ENCODE peak calls at places on chromosomes 7 and 10, in ten cellular contexts. One of them, this sample, is unnamed.

GRCh38 chr10:69426376-69426727 is 9.6 kb upstream of the TACR2 start:
- DNase-seq in CD8-positive, alpha-beta memory T cell: no peak
- DNase-seq in left lung: no peak
- DNase-seq in IMR-90: no peak
- DNase-seq in brain microvascular endothelial cell: no peak
- DNase-seq in tibial artery: no peak
- DNase-seq in transverse colon: no peak
- DNase-seq in A549: peak
- DNase-seq in CD8-positive, alpha-beta T cell: no peak
- DNase-seq in substantia nigra: no peak
- DNase-seq in this sample: no peak

GRCh38 chr10:119333146-119333792 is 125.9 kb downstream of the GRK5 start:
- DNase-seq in CD8-positive, alpha-beta memory T cell: peak
- DNase-seq in left lung: no peak
- DNase-seq in IMR-90: peak
- DNase-seq in brain microvascular endothelial cell: peak
- DNase-seq in tibial artery: no peak
- DNase-seq in transverse colon: no peak
- DNase-seq in A549: no peak
- DNase-seq in CD8-positive, alpha-beta T cell: peak
- DNase-seq in substantia nigra: no peak
- DNase-seq in this sample: no peak

GRCh38 chr10:21473135-21473534 is 52.3 kb downstream of the SKIDA1 start:
- DNase-seq in CD8-positive, alpha-beta memory T cell: no peak
- DNase-seq in left lung: no peak
- DNase-seq in IMR-90: no peak
- DNase-seq in brain microvascular endothelial cell: no peak
- DNase-seq in tibial artery: no peak
- DNase-seq in transverse colon: no peak
- DNase-seq in A549: no peak
- DNase-seq in CD8-positive, alpha-beta T cell: no peak
- DNase-seq in substantia nigra: no peak
- DNase-seq in this sample: no peak

GRCh38 chr7:35694161-35694783 is 663 bp downstream of the HERPUD2 start:
- DNase-seq in CD8-positive, alpha-beta memory T cell: no peak
- DNase-seq in left lung: no peak
- DNase-seq in IMR-90: peak
- DNase-seq in brain microvascular endothelial cell: peak
- DNase-seq in tibial artery: no peak
- DNase-seq in transverse colon: no peak
- DNase-seq in A549: no peak
- DNase-seq in CD8-positive, alpha-beta T cell: no peak
- DNase-seq in substantia nigra: no peak
- DNase-seq in this sample: no peak

GRCh38 chr10:123083811-123084210 is 52.0 kb upstream of the HMX3 start:
- DNase-seq in CD8-positive, alpha-beta memory T cell: no peak
- DNase-seq in left lung: no peak
- DNase-seq in IMR-90: no peak
- DNase-seq in brain microvascular endothelial cell: no peak
- DNase-seq in tibial artery: no peak
- DNase-seq in transverse colon: no peak
- DNase-seq in A549: no peak
- DNase-seq in CD8-positive, alpha-beta T cell: no peak
- DNase-seq in substantia nigra: no peak
- DNase-seq in this sample: no peak

GRCh38 chr10:89217057-89217990 is 10.2 kb upstream of the CH25H start:
- DNase-seq in CD8-positive, alpha-beta memory T cell: peak
- DNase-seq in left lung: no peak
- DNase-seq in IMR-90: peak
- DNase-seq in brain microvascular endothelial cell: peak
- DNase-seq in tibial artery: no peak
- DNase-seq in transverse colon: peak
- DNase-seq in A549: peak
- DNase-seq in CD8-positive, alpha-beta T cell: peak
- DNase-seq in substantia nigra: no peak
- DNase-seq in this sample: no peak

GRCh38 chr7:127189074-127189473 is 63.7 kb downstream of the GRM8 start:
- DNase-seq in CD8-positive, alpha-beta memory T cell: no peak
- DNase-seq in left lung: no peak
- DNase-seq in IMR-90: no peak
- DNase-seq in brain microvascular endothelial cell: no peak
- DNase-seq in tibial artery: no peak
- DNase-seq in transverse colon: no peak
- DNase-seq in A549: no peak
- DNase-seq in CD8-positive, alpha-beta T cell: no peak
- DNase-seq in substantia nigra: no peak
- DNase-seq in this sample: no peak

GRCh38 chr7:136997735-136998134 is 129.3 kb downstream of the CHRM2 start:
- DNase-seq in CD8-positive, alpha-beta memory T cell: no peak
- DNase-seq in left lung: no peak
- DNase-seq in IMR-90: peak
- DNase-seq in brain microvascular endothelial cell: no peak
- DNase-seq in tibial artery: no peak
- DNase-seq in transverse colon: no peak
- DNase-seq in A549: no peak
- DNase-seq in CD8-positive, alpha-beta T cell: no peak
- DNase-seq in substantia nigra: no peak
- DNase-seq in this sample: no peak

GRCh38 chr7:142880886-142881505 is 4.5 kb downstream of the TRPV6 start:
- DNase-seq in CD8-positive, alpha-beta memory T cell: peak
- DNase-seq in left lung: no peak
- DNase-seq in IMR-90: peak
- DNase-seq in brain microvascular endothelial cell: peak
- DNase-seq in tibial artery: no peak
- DNase-seq in transverse colon: no peak
- DNase-seq in A549: peak
- DNase-seq in CD8-positive, alpha-beta T cell: peak
- DNase-seq in substantia nigra: no peak
- DNase-seq in this sample: no peak

GRCh38 chr7:142177869-142178268 is 66.4 kb downstream of the MGAM2 start:
- DNase-seq in CD8-positive, alpha-beta memory T cell: no peak
- DNase-seq in left lung: no peak
- DNase-seq in IMR-90: no peak
- DNase-seq in brain microvascular endothelial cell: no peak
- DNase-seq in tibial artery: no peak
- DNase-seq in transverse colon: no peak
- DNase-seq in A549: no peak
- DNase-seq in CD8-positive, alpha-beta T cell: no peak
- DNase-seq in substantia nigra: no peak
- DNase-seq in this sample: no peak

GRCh38 chr7:123628829-123629228 is 26.8 kb upstream of the LMOD2 start:
- DNase-seq in CD8-positive, alpha-beta memory T cell: no peak
- DNase-seq in left lung: no peak
- DNase-seq in IMR-90: no peak
- DNase-seq in brain microvascular endothelial cell: no peak
- DNase-seq in tibial artery: no peak
- DNase-seq in transverse colon: no peak
- DNase-seq in A549: no peak
- DNase-seq in CD8-positive, alpha-beta T cell: no peak
- DNase-seq in substantia nigra: no peak
- DNase-seq in this sample: no peak

GRCh38 chr10:71963756-71964668 is at the start of gene CHST3:
- DNase-seq in CD8-positive, alpha-beta memory T cell: no peak
- DNase-seq in left lung: peak
- DNase-seq in IMR-90: peak
- DNase-seq in brain microvascular endothelial cell: no peak
- DNase-seq in tibial artery: peak
- DNase-seq in transverse colon: peak
- DNase-seq in A549: peak
- DNase-seq in CD8-positive, alpha-beta T cell: no peak
- DNase-seq in substantia nigra: no peak
- DNase-seq in this sample: peak

GRCh38 chr10:24929056-24929544 is 23.3 kb downstream of the PRTFDC1 start:
- DNase-seq in CD8-positive, alpha-beta memory T cell: no peak
- DNase-seq in left lung: no peak
- DNase-seq in IMR-90: no peak
- DNase-seq in brain microvascular endothelial cell: peak
- DNase-seq in tibial artery: no peak
- DNase-seq in transverse colon: no peak
- DNase-seq in A549: no peak
- DNase-seq in CD8-positive, alpha-beta T cell: no peak
- DNase-seq in substantia nigra: no peak
- DNase-seq in this sample: no peak
- H3K27ac ChIP-seq in CD8-positive, alpha-beta memory T cell: no peak
- H3K27ac ChIP-seq in left lung: no peak
- H3K27ac ChIP-seq in IMR-90: no peak
- H3K27ac ChIP-seq in brain microvascular endothelial cell: peak
- H3K27ac ChIP-seq in tibial artery: no peak
- H3K27ac ChIP-seq in transverse colon: no peak
- H3K27ac ChIP-seq in A549: peak
- H3K27ac ChIP-seq in CD8-positive, alpha-beta T cell: no peak
- H3K27ac ChIP-seq in substantia nigra: peak
- H3K27ac ChIP-seq in this sample: peak

GRCh38 chr7:107865956-107866775 is 24.8 kb upstream of the DLD start:
- DNase-seq in CD8-positive, alpha-beta memory T cell: no peak
- DNase-seq in left lung: no peak
- DNase-seq in IMR-90: no peak
- DNase-seq in brain microvascular endothelial cell: no peak
- DNase-seq in tibial artery: no peak
- DNase-seq in transverse colon: no peak
- DNase-seq in A549: no peak
- DNase-seq in CD8-positive, alpha-beta T cell: no peak
- DNase-seq in substantia nigra: no peak
- DNase-seq in this sample: no peak
- H3K27ac ChIP-seq in CD8-positive, alpha-beta memory T cell: no peak
- H3K27ac ChIP-seq in left lung: no peak
- H3K27ac ChIP-seq in IMR-90: no peak
- H3K27ac ChIP-seq in brain microvascular endothelial cell: no peak
- H3K27ac ChIP-seq in tibial artery: no peak
- H3K27ac ChIP-seq in transverse colon: no peak
- H3K27ac ChIP-seq in A549: no peak
- H3K27ac ChIP-seq in CD8-positive, alpha-beta T cell: no peak
- H3K27ac ChIP-seq in substantia nigra: no peak
- H3K27ac ChIP-seq in this sample: no peak

GRCh38 chr10:78960316-78960800 is 108.4 kb upstream of the ZMIZ1 start:
- DNase-seq in CD8-positive, alpha-beta memory T cell: no peak
- DNase-seq in left lung: no peak
- DNase-seq in IMR-90: peak
- DNase-seq in brain microvascular endothelial cell: peak
- DNase-seq in tibial artery: peak
- DNase-seq in transverse colon: peak
- DNase-seq in A549: no peak
- DNase-seq in CD8-positive, alpha-beta T cell: no peak
- DNase-seq in substantia nigra: no peak
- DNase-seq in this sample: peak
- H3K27ac ChIP-seq in CD8-positive, alpha-beta memory T cell: no peak
- H3K27ac ChIP-seq in left lung: peak
- H3K27ac ChIP-seq in IMR-90: no peak
- H3K27ac ChIP-seq in brain microvascular endothelial cell: no peak
- H3K27ac ChIP-seq in tibial artery: peak
- H3K27ac ChIP-seq in transverse colon: peak
- H3K27ac ChIP-seq in A549: peak
- H3K27ac ChIP-seq in CD8-positive, alpha-beta T cell: no peak
- H3K27ac ChIP-seq in substantia nigra: no peak
- H3K27ac ChIP-seq in this sample: no peak

GRCh38 chr7:11192506-11192905 is 218.8 kb downstream of the PHF14 start:
- DNase-seq in CD8-positive, alpha-beta memory T cell: no peak
- DNase-seq in left lung: no peak
- DNase-seq in IMR-90: peak
- DNase-seq in brain microvascular endothelial cell: peak
- DNase-seq in tibial artery: no peak
- DNase-seq in transverse colon: no peak
- DNase-seq in A549: no peak
- DNase-seq in CD8-positive, alpha-beta T cell: no peak
- DNase-seq in substantia nigra: no peak
- DNase-seq in this sample: no peak
- H3K27ac ChIP-seq in CD8-positive, alpha-beta memory T cell: no peak
- H3K27ac ChIP-seq in left lung: no peak
- H3K27ac ChIP-seq in IMR-90: no peak
- H3K27ac ChIP-seq in brain microvascular endothelial cell: no peak
- H3K27ac ChIP-seq in tibial artery: peak
- H3K27ac ChIP-seq in transverse colon: peak
- H3K27ac ChIP-seq in A549: no peak
- H3K27ac ChIP-seq in CD8-positive, alpha-beta T cell: no peak
- H3K27ac ChIP-seq in substantia nigra: no peak
- H3K27ac ChIP-seq in this sample: no peak

DNA sequence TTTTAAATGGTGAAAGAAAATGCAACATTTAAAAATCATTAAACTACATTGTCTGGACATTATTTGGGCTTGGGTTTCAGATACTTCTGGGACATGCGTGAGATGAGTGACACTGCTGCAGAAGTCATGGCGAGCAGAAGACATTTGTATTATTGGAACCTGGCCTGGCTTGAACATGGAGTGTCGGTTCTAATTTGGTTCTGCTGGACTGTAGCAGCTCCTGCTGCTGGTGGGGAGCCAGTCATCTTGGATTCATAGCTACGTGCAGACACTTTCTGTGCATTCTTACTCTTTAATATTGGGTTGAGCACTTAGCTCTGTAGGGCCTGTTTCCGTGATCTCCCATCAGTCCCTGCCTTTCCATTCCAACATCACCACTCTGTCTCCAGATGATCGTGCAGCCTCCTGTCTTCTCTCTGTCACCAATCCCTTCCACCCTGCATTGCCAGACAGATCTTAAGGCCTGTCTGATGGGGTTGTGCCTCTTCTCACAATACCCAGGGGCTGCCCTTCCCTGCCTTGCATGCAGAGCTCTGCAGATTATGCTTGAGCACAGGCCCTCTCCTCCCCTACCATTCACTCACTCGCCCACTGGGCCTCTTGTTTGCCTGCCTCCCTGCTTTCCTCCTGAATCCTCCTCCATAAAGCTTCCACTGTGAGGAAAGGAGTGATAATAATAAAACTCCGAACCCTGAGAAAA is 32.8 kb downstream of the CELF2 start:
- DNase-seq in CD8-positive, alpha-beta memory T cell: no peak
- DNase-seq in left lung: no peak
- DNase-seq in IMR-90: no peak
- DNase-seq in brain microvascular endothelial cell: no peak
- DNase-seq in tibial artery: no peak
- DNase-seq in transverse colon: no peak
- DNase-seq in A549: no peak
- DNase-seq in CD8-positive, alpha-beta T cell: no peak
- DNase-seq in substantia nigra: no peak
- DNase-seq in this sample: no peak
- H3K27ac ChIP-seq in CD8-positive, alpha-beta memory T cell: no peak
- H3K27ac ChIP-seq in left lung: no peak
- H3K27ac ChIP-seq in IMR-90: no peak
- H3K27ac ChIP-seq in brain microvascular endothelial cell: no peak
- H3K27ac ChIP-seq in tibial artery: peak
- H3K27ac ChIP-seq in transverse colon: peak
- H3K27ac ChIP-seq in A549: no peak
- H3K27ac ChIP-seq in CD8-positive, alpha-beta T cell: no peak
- H3K27ac ChIP-seq in substantia nigra: no peak
- H3K27ac ChIP-seq in this sample: peak

This sample was measured in dorsolateral prefrontal cortex.